ENCODE peak calls at places on chromosome 13, in five cellular contexts. D is AG09309, O is uterus, I is HL-60, Q is thyroid gland. L is an unnamed sample.

GRCh38 chr13:94140027-94140426 is 339.5 kb downstream of the DCT start:
- DNase-seq in D (no peak), O (no peak), I (no peak), Q (no peak), L (no peak)

GRCh38 chr13:99386911-99387788 is 80.0 kb upstream of the GPR183 start:
- DNase-seq in D (no peak), O (no peak), I (peak), Q (peak), L (no peak)

GRCh38 chr13:110914293-110915056 is 394 bp downstream of the ANKRD10 start:
- DNase-seq in D (no peak), O (peak), I (peak), Q (peak), L (peak)

GRCh38 chr13:67493835-67494234 is 263.7 kb upstream of the PCDH9 start:
- DNase-seq in D (no peak), O (no peak), I (no peak), Q (no peak), L (no peak)

GRCh38 chr13:19605161-19605955 is 28.1 kb upstream of the MPHOSPH8 start:
- DNase-seq in D (no peak), O (no peak), I (no peak), Q (no peak), L (no peak)

GRCh38 chr13:95956589-95957148 is 96.5 kb downstream of the UGGT2 start:
- DNase-seq in D (no peak), O (no peak), I (no peak), Q (no peak), L (peak)

GRCh38 chr13:95128045-95128643 is 173.1 kb downstream of the ABCC4 start:
- DNase-seq in D (no peak), O (no peak), I (no peak), Q (no peak), L (no peak)

GRCh38 chr13:26062853-26063444 is 11.1 kb upstream of the SHISA2 start:
- DNase-seq in D (peak), O (no peak), I (peak), Q (peak), L (peak)

GRCh38 chr13:35514166-35514565 is 37.7 kb upstream of the MAB21L1 start:
- DNase-seq in D (no peak), O (no peak), I (no peak), Q (no peak), L (no peak)

GRCh38 chr13:48775804-48776203 is 122.1 kb downstream of the CYSLTR2 start:
- DNase-seq in D (peak), O (no peak), I (no peak), Q (no peak), L (peak)

GRCh38 chr13:38947049-38947448 is 43.6 kb downstream of the STOML3 start:
- DNase-seq in D (no peak), O (no peak), I (no peak), Q (no peak), L (no peak)

GRCh38 chr13:43653980-43654379 is 132.8 kb downstream of the ENOX1 start:
- DNase-seq in D (no peak), O (no peak), I (no peak), Q (no peak), L (no peak)

GRCh38 chr13:30895773-30896172 is 10.3 kb upstream of the MEDAG start:
- DNase-seq in D (peak), O (peak), I (no peak), Q (peak), L (peak)

GRCh38 chr13:110187501-110188161 is 119.3 kb downstream of the COL4A1 start:
- DNase-seq in D (peak), O (no peak), I (no peak), Q (peak), L (peak)

GRCh38 chr13:62702502-62702901 is 1286.9 kb upstream of the PCDH20 start:
- DNase-seq in D (no peak), O (no peak), I (no peak), Q (no peak), L (no peak)

GRCh38 chr13:46121033-46121432 is 16.2 kb upstream of the CPB2 start:
- DNase-seq in D (no peak), O (no peak), I (no peak), Q (peak), L (no peak)

GRCh38 chr13:44313674-44314073 is 60.0 kb upstream of the SERP2 start:
- DNase-seq in D (peak), O (no peak), I (no peak), Q (no peak), L (peak)

GRCh38 chr13:59997976-59998375 is 165.8 kb downstream of the DIAPH3 start:
- DNase-seq in D (no peak), O (no peak), I (no peak), Q (no peak), L (no peak)

GRCh38 chr13:43388282-43389034 is 365.1 kb downstream of the DNAJC15 start:
- DNase-seq in D (no peak), O (no peak), I (no peak), Q (no peak), L (no peak)

GRCh38 chr13:46667687-46668281 is 114.8 kb downstream of the LRCH1 start:
- DNase-seq in D (no peak), O (no peak), I (no peak), Q (no peak), L (no peak)

GRCh38 chr13:20608438-20609020 is 41.6 kb downstream of the IFT88 start:
- DNase-seq in D (no peak), O (no peak), I (no peak), Q (peak), L (no peak)

GRCh38 chr13:28047784-28048388 is 52.5 kb downstream of the FLT3 start:
- DNase-seq in D (no peak), O (no peak), I (peak), Q (no peak), L (no peak)

DNA sequence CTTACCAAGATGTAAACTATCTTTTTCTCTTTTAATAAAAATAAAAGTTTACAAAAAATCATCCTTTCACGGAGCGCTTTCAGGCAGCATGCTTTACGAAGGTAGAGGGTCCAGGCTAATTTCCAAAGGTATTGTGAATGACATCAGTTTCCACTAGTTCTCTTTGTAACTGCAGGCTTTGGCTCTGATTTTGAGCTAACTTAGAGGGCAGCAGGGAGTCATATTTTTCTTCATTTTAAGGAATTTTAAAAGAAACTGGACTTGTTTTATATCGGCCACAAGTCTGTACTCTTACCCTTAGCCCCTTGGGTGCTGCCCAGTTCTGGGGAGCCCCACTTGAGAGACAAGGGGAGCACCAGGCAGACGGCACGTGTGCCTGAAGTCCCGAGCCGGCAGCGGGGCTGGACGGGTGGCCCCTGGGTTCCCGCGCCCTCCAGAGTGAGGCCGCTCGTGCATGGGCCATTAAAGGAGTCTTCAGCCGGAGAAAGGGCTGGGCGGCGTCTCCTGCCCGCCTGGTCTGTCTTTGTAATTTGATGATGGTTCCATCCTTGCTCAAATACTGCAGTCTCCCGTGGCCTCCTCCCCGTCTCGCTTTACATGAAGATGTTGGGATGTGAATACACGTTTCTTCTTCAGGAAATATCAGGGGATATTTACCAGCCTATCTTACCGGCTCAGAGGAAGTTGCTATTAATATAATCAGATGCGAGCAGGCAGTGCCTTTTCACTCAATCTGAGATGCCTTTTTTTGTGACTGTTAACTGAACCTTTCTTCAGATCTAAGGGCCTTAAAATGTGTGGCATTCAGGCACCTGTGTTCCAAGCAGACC is 67.4 kb downstream of the GGACT start:
- DNase-seq in D (no peak), O (no peak), I (no peak), Q (no peak), L (peak)
- H3K4me3 ChIP-seq in D (no peak), O (no peak), I (no peak), Q (no peak), L (no peak)

GRCh38 chr13:113967206-113967720 is 6.6 kb downstream of the C13orf46 start:
- DNase-seq in D (no peak), O (no peak), I (no peak), Q (no peak), L (no peak)

GRCh38 chr13:113969311-113969972 is 4.4 kb downstream of the C13orf46 start:
- DNase-seq in D (no peak), O (no peak), I (no peak), Q (no peak), L (no peak)

GRCh38 chr13:113967729-113968462 is 6.0 kb downstream of the C13orf46 start:
- DNase-seq in D (no peak), O (no peak), I (no peak), Q (peak), L (no peak)

GRCh38 chr13:113969973-113970611 is 3.8 kb downstream of the C13orf46 start:
- DNase-seq in D (no peak), O (no peak), I (no peak), Q (peak), L (no peak)

DNA sequence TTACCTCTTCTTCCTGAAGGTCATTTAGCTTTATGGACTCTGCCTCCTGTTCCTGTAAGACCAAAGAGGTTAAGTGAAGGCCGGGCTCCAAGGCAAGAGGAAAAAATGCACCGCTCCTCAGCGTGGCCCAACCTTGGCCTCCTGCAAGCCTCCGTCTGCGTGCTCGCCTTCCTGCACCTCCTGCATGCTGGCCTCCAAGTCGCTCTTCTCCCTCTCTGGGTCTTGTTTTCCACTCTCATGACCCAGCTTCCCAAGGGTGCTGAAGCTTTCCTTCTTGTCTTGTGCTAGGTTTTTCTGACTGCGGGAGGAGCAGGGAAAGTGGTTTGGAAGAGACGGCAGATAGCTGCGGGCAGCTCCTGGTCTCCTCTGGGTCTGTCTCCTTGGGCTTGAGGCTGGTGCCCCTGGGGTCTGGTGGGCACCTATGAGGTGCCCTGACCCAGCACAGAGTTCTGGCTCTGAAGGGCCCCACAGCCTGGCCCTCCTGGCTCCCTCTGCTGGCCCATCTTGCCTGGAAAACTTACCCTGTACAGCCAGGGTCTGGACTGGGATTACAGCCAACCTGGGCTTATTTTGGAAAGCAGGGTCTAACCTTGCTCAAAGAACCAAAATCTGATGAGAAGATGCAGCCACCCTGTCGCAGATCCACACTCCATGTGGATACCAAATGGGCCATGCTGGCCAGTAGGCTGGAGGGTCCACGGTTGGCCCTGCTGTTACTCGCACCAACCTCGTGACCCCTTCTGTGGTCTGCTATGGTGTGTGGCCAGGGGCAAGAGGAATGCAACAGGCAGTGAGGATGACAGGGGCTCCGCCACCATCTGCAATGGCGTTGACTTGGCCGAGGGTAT is 5.2 kb downstream of the C13orf46 start:
- DNase-seq in D (no peak), O (no peak), I (no peak), Q (no peak), L (no peak)
- TF ChIP-seq CTCF in D (no peak), O (no peak), I (no peak), Q (no peak), L (no peak)

DNA sequence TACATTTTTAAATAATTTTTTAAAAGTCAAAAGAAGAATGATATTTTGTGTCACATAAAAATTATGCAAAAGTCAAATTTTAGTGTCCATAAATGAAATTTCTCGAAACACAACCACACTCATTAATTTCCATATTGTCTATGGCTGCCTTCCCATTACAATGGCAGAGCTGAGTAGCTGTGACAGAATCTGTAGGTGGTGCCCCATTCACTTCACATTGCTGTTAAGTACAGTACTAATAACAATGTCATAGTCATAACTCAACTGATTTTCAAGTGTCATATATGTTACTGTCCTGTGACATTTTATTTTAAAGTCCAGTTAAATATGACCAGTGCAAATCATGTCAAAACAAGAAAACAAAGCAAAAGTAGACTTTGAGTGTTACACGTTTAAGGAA is 114.3 kb downstream of the SPRY2 start:
- DNase-seq in D (no peak), O (no peak), I (no peak), Q (no peak), L (no peak)
- H3K4me3 ChIP-seq in D (no peak), O (no peak), I (no peak), Q (no peak), L (no peak)

GRCh38 chr13:97026759-97027555 is 32.7 kb upstream of the OXGR1 start:
- DNase-seq in D (no peak), O (no peak), I (no peak), Q (no peak), L (peak)

GRCh38 chr13:97028441-97029299 is 34.4 kb upstream of the OXGR1 start:
- DNase-seq in D (no peak), O (peak), I (no peak), Q (peak), L (peak)

DNA sequence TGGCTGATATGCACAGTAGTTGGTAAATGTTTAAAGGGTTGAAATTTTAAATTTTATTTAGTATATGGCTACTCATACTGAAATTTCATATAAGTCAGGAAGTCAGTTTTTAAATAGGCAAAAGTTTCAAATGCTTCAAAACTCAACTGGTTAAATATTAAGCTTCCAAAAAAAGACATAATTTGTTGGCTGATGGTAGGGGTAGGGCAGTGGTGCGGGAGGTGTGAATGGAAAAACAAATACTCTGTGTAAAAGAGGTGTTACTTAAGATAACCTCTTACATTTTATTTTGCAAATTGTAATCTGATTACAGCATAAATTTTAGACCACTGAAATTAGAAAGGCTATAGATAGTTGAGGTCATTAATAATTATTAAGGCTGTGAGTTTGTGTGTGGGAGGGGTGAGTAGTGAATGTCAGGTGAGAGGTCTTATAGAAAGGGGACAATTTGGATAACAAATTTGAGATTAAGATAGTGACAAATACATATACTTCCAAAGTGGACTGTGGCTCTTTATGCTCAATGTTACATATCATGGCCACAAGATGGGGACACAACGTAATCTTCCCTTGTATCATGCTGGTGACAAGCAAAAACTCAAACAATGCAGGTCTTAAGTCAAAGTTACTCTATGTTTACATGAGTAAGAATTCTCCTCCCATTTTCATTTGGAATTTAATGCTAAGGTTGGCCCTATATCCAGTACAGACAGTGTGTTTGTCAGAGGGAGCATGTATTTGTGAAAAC is 36.6 kb upstream of the OXGR1 start:
- DNase-seq in D (peak), O (no peak), I (no peak), Q (no peak), L (peak)
- TF ChIP-seq CTCF in D (peak), O (no peak), I (no peak), Q (no peak), L (peak)

GRCh38 chr13:107057028-107057427 is 489.1 kb upstream of the ARGLU1 start:
- DNase-seq in D (no peak), O (no peak), I (no peak), Q (no peak), L (no peak)
- H3K4me3 ChIP-seq in D (no peak), O (no peak), I (no peak), Q (no peak), L (no peak)